ENCODE peak calls at places on chromosomes 6 and 20, in seven cellular contexts. Y, L, S, M, N, Q and K are unnamed samples.
A peak's percentile ranks its signal among the peaks of the same experiment; 100 is the strongest.

GRCh38 chr6:155495011-155495768 is 39.6 kb upstream of the NOX3 start:
- DNase-seq in L (peak; percentile 3), Y (peak; percentile 76), M (peak; percentile 57), Q (peak; percentile 70), N (peak; percentile 28), S (no peak), K (no peak)

GRCh38 chr20:32018269-32019155 is 8.3 kb downstream of the CCM2L start:
- DNase-seq in S (peak; percentile 90), M (no peak), Q (no peak), Y (peak; percentile 92), L (no peak), N (peak; percentile 94), K (no peak)

GRCh38 chr20:13221673-13222318 is 722 bp downstream of the ISM1 start:
- DNase-seq in Q (peak; percentile 63), N (peak; percentile 75), M (peak; percentile 10), Y (peak; percentile 92), S (peak; percentile 71), L (no peak), K (peak; percentile 18)

GRCh38 chr20:18404172-18404571 is 62.7 kb downstream of the DZANK1 start:
- DNase-seq in Y (no peak), S (no peak), M (no peak), Q (peak; percentile 19), N (no peak), L (peak; percentile 32), K (no peak)

GRCh38 chr6:11851405-11851804 is 72.8 kb upstream of the ADTRP start:
- DNase-seq in Y (no peak), S (no peak), N (no peak), L (peak; percentile 97), M (no peak), Q (peak; percentile 71), K (no peak)

GRCh38 chr6:124964084-124964763 is 2.0 kb downstream of the RNF217 start:
- DNase-seq in M (no peak), Y (peak; percentile 8), S (no peak), L (no peak), Q (peak; percentile 56), N (no peak), K (no peak)

GRCh38 chr20:56974499-56975250 is 291.8 kb downstream of the BMP7 start:
- DNase-seq in Y (peak; percentile 91), N (peak; percentile 71), Q (peak; percentile 66), S (peak; percentile 8), M (peak; percentile 46), L (peak; percentile 55), K (no peak)

GRCh38 chr6:36204068-36204753 is 7.7 kb downstream of the BRPF3 start:
- DNase-seq in L (no peak), N (no peak), S (no peak), Y (no peak), M (no peak), Q (no peak), K (peak; percentile 33)

GRCh38 chr20:51598581-51598980 is 56.1 kb upstream of the NFATC2 start:
- DNase-seq in L (no peak), S (no peak), N (peak; percentile 13), Y (no peak), Q (no peak), M (no peak), K (no peak)

GRCh38 chr6:129498950-129499870 is 210.8 kb downstream of the ARHGAP18 start:
- DNase-seq in Y (peak; percentile 66), Q (peak; percentile 72), N (peak; percentile 27), S (peak; percentile 40), L (peak; percentile 57), M (no peak), K (peak; percentile 51)

GRCh38 chr20:50717974-50718761 is 13.2 kb upstream of the PARD6B start:
- DNase-seq in M (no peak), N (peak; percentile 38), Q (no peak), L (no peak), S (no peak), Y (no peak), K (no peak)